ENCODE peak calls at places on chromosomes 6 and 20, in four cellular contexts. P is IMR-90, S is PC-3, N is neural progenitor cell. M is an unnamed sample.

GRCh38 chr6:131381694-131382093 is 191.3 kb upstream of the ARG1 start:
- DNase-seq in S (no peak), P (no peak), N (no peak), M (no peak)

GRCh38 chr6:126909493-126909892 is 209.0 kb upstream of the RSPO3 start:
- DNase-seq in P (no peak), S (no peak), N (no peak), M (no peak)

GRCh38 chr6:126033696-126034095 is 47.4 kb downstream of the TRMT11 start:
- DNase-seq in S (peak), N (peak), P (peak), M (peak)

GRCh38 chr6:33690766-33691165 is 20.7 kb downstream of the UQCC2 start:
- DNase-seq in P (no peak), S (no peak), N (no peak), M (no peak)

GRCh38 chr6:41344865-41345264 is 9.5 kb downstream of the NCR2 start:
- DNase-seq in P (no peak), N (no peak), S (no peak), M (no peak)

GRCh38 chr6:22099241-22099640 is 197.6 kb downstream of the PRL start:
- DNase-seq in N (no peak), P (no peak), S (no peak), M (no peak)

GRCh38 chr6:37485259-37485658 is 14.4 kb downstream of the CCDC167 start:
- DNase-seq in S (no peak), P (no peak), N (peak), M (no peak)

GRCh38 chr6:41426888-41427641 is 91.7 kb downstream of the NCR2 start:
- DNase-seq in P (no peak), S (no peak), N (peak), M (no peak)

GRCh38 chr20:37220255-37220654 is 40.9 kb upstream of the MROH8 start:
- DNase-seq in P (no peak), N (no peak), S (no peak), M (no peak)

GRCh38 chr6:14177413-14178082 is 60.0 kb downstream of the CD83 start:
- DNase-seq in N (no peak), P (no peak), S (no peak), M (no peak)

GRCh38 chr20:35145141-35145564 is 2.0 kb downstream of the EDEM2 start:
- DNase-seq in S (peak), N (peak), P (peak), M (peak)

GRCh38 chr6:155174576-155175174 is 89.1 kb upstream of the CLDN20 start:
- DNase-seq in P (peak), S (peak), N (peak), M (peak)

GRCh38 chr20:48656661-48657211 is 171.1 kb downstream of the PREX1 start:
- DNase-seq in S (peak), P (no peak), N (peak), M (no peak)

DNA sequence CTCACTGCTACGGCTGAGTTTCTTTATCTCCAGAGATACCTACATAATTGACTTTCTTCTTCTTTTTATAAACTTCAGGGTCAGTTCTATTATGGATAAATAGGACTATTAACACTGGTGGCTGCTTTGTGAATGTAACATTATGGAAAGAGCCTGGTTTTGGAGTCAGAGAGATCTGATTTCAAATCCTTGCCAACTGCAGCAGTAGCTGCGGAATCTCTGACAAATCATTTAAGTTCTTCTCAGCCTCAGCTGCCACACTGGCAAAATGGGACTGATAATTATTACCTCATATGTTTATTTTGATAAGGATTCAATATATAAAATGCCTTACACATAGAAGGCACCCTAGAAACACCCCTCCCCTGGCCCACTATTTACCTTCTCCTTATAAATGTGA is 160.5 kb downstream of the BACH2 start:
- DNase-seq in N (no peak), P (peak), S (no peak), M (peak)
- H2AFZ ChIP-seq in N (no peak), P (peak), S (no peak), M (no peak)

DNA sequence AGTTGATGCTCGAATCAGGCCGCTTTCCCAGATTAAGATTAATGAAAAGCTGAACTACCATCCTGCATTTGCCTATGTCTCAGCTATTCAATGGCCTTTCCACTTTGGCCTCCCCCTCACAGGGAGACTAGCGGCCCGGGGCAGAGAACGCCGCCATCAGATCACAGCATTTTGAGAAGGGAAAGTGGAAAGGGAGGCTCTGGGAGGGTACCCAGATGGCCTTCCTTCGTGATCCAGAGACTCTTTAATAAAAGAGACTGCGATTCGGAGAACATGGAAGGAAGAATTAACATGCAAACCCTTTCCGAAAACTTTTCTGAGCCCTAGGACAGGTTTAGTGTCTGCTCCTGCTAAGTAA is 533 bp downstream of the MRPS18A start:
- DNase-seq in S (no peak), N (no peak), P (no peak), M (no peak)
- H3K27ac ChIP-seq in S (peak), N (no peak), P (peak), M (peak)

GRCh38 chr6:108168501-108168979 is 2.7 kb downstream of the NR2E1 start:
- DNase-seq in N (peak), S (no peak), P (no peak), M (peak)
- H3K4me3 ChIP-seq in N (peak), S (no peak), P (no peak), M (no peak)

DNA sequence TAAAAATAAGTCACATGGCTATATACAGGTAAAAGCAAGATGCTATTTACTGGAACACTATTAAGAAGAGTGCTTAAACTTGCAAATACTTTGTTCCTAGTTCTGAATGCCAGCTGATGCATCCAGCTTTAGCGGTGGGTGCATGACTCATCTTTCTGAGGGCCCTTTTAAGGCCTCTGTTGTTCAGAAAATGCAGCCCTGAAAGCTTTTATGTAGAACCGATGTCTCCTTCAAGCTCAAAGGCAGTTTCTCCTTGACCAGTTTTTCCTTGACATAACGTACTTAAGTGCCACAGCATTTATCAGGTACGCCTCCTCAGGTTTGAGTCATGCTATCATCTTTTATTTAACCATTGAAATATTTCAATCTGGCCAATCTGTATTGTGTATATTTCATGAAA is 82.8 kb downstream of the MLIP start:
- DNase-seq in S (peak), N (no peak), P (peak), M (peak)
- H2AFZ ChIP-seq in S (no peak), N (peak), P (no peak), M (peak)

GRCh38 chr6:139711714-139712585 is 337.5 kb upstream of the CITED2 start:
- DNase-seq in P (peak), N (no peak), S (peak), M (peak)

GRCh38 chr6:139705284-139705683 is 330.8 kb upstream of the CITED2 start:
- DNase-seq in S (no peak), N (no peak), P (no peak), M (no peak)

GRCh38 chr6:139706949-139707348 is 332.5 kb upstream of the CITED2 start:
- DNase-seq in S (no peak), P (no peak), N (no peak), M (no peak)

GRCh38 chr6:139710578-139710977 is 336.1 kb upstream of the CITED2 start:
- DNase-seq in S (no peak), N (no peak), P (no peak), M (no peak)

GRCh38 chr6:139708342-139709199 is 334.1 kb upstream of the CITED2 start:
- DNase-seq in P (peak), N (peak), S (peak), M (peak)
- H3K27ac ChIP-seq in P (peak), N (no peak), S (no peak), M (peak)

DNA sequence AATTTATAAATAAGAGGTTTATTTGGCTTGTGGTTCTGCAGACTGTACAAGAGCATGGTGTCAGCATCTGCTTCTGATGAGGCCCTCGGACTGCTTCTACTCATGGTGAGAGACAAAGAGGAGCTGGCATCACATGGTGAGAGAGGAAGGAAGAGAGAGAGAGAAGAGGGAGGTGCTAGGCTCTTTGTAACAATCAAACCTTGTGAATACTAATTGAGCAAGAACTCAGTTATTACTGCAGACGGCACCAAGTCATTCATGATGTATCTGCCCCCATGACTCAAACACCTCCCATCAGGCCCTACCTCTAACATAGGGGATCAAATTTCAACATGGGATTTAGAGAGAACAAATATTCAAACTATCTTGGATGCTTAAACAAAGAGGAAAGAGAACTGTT is 6.3 kb upstream of the SIRPG start:
- DNase-seq in N (no peak), S (peak), P (peak), M (peak)
- H3K4me3 ChIP-seq in N (no peak), S (no peak), P (no peak), M (no peak)

DNA sequence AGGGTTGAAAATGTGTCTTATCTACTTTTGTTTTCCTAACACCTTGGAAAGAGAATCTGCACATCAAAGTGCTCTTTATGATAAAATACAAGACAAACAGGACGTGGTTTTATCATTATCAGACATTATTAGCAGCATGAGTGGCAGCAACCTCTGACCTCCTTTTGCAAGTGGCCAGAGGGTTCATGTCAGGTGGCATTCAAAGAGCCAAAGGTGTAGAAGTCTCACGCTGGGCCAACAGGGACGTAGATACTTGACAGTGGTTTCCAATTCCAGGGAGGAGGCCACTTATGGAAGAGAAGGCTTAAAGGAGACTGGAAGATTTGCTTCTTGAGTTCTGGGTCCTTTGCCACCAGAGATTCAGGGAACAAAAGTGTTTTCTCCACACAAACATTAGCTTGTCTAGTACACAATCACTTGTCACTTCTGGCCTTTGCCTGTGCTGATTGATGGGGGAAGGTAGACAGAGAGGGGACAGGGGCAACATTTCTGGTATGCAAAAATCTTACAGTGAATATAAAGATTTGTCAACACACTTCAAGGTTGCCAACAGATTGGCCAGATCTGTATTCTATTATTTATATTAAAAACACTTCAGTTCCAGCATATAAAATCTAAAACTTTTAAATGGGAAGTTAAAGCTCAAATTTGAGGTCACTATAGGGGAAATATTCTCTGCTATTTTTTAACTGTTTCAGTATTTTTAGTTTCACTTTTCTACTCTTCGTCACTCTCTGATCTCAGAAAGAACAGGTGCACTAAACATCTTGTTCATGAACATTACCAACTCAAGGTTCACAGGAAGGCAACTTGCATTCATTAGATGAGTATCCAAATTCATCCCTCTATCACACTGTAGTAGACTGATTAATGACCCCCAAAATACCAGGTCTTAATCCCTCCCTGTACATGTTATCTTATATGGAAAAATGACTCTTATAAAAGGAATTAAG is 52.1 kb upstream of the FBXO30 start:
- DNase-seq in S (no peak), N (no peak), P (no peak), M (no peak)
- H2AFZ ChIP-seq in S (no peak), N (no peak), P (no peak), M (no peak)

DNA sequence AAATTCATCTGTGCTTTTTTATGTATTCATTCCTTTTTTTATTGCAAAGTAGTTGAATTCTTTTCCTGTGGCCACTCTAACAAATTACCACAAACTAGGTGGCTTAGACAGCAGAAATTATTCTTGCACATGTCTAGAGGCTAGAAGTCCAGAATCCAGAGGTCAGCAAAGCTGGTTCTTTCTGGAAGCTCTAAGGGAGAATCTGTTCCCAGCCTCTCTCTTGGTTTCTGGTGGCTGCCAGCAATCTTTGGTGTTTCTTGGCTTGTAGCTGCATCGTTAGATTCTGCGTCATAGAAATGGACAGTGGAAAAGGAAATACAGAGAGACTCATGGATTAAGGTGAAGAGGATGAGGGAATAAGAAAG is 39.3 kb downstream of the GSTA2 start:
- DNase-seq in P (peak), S (no peak), N (no peak), M (peak)
- H3K27ac ChIP-seq in P (no peak), S (no peak), N (no peak), M (no peak)

DNA sequence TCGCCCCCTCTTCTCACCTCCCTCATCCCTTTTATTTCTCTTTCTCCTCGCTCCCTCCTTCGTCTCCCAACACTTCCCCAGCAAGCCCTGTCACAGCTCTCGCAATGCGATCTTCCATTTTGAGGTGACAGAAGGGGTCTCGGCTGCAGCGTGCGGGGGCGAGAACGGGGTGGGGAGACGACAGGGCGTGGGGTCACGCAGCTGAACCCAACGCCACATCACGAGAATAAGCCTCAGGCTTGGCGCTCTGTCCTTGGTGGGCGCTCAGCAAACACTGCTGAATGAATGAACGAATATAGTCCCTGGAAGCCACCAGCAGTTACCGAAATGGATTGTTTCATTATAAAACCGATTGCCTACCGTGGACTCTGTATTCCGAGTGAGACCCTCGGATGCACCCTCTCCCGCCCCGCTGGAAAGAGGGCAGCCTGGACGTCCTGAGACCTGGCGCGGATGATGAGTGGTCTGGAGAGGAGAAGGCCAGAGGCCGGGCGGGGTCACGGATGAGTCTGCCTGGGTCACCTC is 3.9 kb downstream of the NRN1 start:
- DNase-seq in P (no peak), S (no peak), N (peak), M (no peak)
- H3K4me3 ChIP-seq in P (no peak), S (no peak), N (peak), M (no peak)

M was measured in astrocyte.